ENCODE peak calls at places on chromosomes 3 and 15, in nine cellular contexts. W, L, S, X, I, C, M, K and Z are unnamed samples. For H3K4me1, the result is how much of the 10 kb centered on the place peaks cover.

GRCh38 chr3:141945726-141946125 is 69.3 kb downstream of the ATP1B3 start:
- DNase-seq in W (peak), L (no peak), S (no peak), X (no peak), I (no peak), C (no peak), M (no peak), K (no peak), Z (no peak)

GRCh38 chr15:72227192-72227586 is 3.8 kb downstream of the PKM start:
- DNase-seq in W (no peak), L (peak), S (no peak), X (no peak), I (no peak), C (no peak), M (no peak), K (peak), Z (no peak)

GRCh38 chr3:64266065-64266874 is 41.0 kb upstream of the PRICKLE2 start:
- DNase-seq in W (peak), L (peak), S (peak), X (peak), I (no peak), C (no peak), M (no peak), K (peak), Z (peak)

GRCh38 chr3:61561374-61562041 is at the start of gene PTPRG:
- DNase-seq in W (peak), L (peak), S (peak), X (peak), I (peak), C (peak), M (peak), K (peak), Z (peak)

GRCh38 chr3:42051384-42052131 is 39.6 kb upstream of the TRAK1 start:
- DNase-seq in W (peak), L (no peak), S (no peak), X (no peak), I (no peak), C (no peak), M (no peak), K (no peak), Z (no peak)

GRCh38 chr3:179713643-179714090 is 60.8 kb downstream of the USP13 start:
- DNase-seq in W (no peak), L (peak), S (no peak), X (no peak), I (no peak), C (no peak), M (no peak), K (no peak), Z (no peak)

GRCh38 chr15:81859737-81860516 is 185.9 kb downstream of the MEX3B start:
- DNase-seq in W (no peak), L (no peak), S (no peak), X (no peak), I (peak), C (peak), M (no peak), K (no peak), Z (peak)

GRCh38 chr3:182393830-182394367 is 399.4 kb upstream of the ATP11B start:
- DNase-seq in W (no peak), L (no peak), S (no peak), X (no peak), I (no peak), C (no peak), M (no peak), K (no peak), Z (no peak)

GRCh38 chr3:39189648-39190269 is 2.6 kb downstream of the XIRP1 start:
- DNase-seq in W (peak), L (peak), S (peak), X (peak), I (no peak), C (peak), M (peak), K (peak), Z (peak)

GRCh38 chr3:134374791-134375541 is 719 bp upstream of the AMOTL2 start:
- DNase-seq in W (peak), L (no peak), S (peak), X (peak), I (no peak), C (peak), M (peak), K (peak), Z (peak)

GRCh38 chr15:48940508-48940907 is 23.2 kb downstream of the SHC4 start:
- DNase-seq in W (no peak), L (peak), S (no peak), X (no peak), I (no peak), C (no peak), M (no peak), K (no peak), Z (no peak)

GRCh38 chr15:40349163-40349562 is 1.7 kb upstream of the PHGR1 start:
- DNase-seq in W (no peak), L (no peak), S (no peak), X (no peak), I (no peak), C (no peak), M (no peak), K (peak), Z (no peak)

GRCh38 chr15:84955089-84955848 is 26.4 kb upstream of the PDE8A start:
- DNase-seq in W (peak), L (peak), S (peak), X (peak), I (no peak), C (peak), M (peak), K (peak), Z (peak)

GRCh38 chr15:49847937-49848823 is 227.3 kb downstream of the DTWD1 start:
- DNase-seq in W (no peak), L (peak), S (peak), X (no peak), I (no peak), C (no peak), M (no peak), K (no peak), Z (no peak)

GRCh38 chr15:87648278-87648677 is 608.3 kb downstream of the NTRK3 start:
- DNase-seq in W (no peak), L (peak), S (no peak), X (no peak), I (no peak), C (no peak), M (no peak), K (no peak), Z (no peak)

GRCh38 chr15:58760385-58761009 is 10.6 kb upstream of the MINDY2 start:
- DNase-seq in W (no peak), L (no peak), S (no peak), X (no peak), I (no peak), C (no peak), M (no peak), K (no peak), Z (no peak)

GRCh38 chr15:43067717-43068461 is 37.9 kb downstream of the UBR1 start:
- DNase-seq in W (no peak), L (peak), S (no peak), X (no peak), I (no peak), C (no peak), M (no peak), K (peak), Z (no peak)

GRCh38 chr3:98914210-98915080 is 12.9 kb upstream of the DCBLD2 start:
- DNase-seq in W (no peak), L (no peak), S (peak), X (no peak), I (no peak), C (peak), M (no peak), K (peak), Z (no peak)

GRCh38 chr3:50687127-50687751 is 12.5 kb downstream of the DOCK3 start:
- DNase-seq in W (no peak), L (no peak), S (no peak), X (no peak), I (no peak), C (no peak), M (no peak), K (no peak), Z (no peak)

GRCh38 chr15:58489693-58490404 is 58.1 kb downstream of the LIPC start:
- DNase-seq in W (no peak), L (no peak), S (no peak), X (no peak), I (no peak), C (no peak), M (no peak), K (no peak), Z (no peak)

GRCh38 chr3:40800343-40800742 is 275.6 kb downstream of the ZNF621 start:
- DNase-seq in W (peak), L (peak), S (peak), X (peak), I (peak), C (peak), M (no peak), K (peak), Z (no peak)

GRCh38 chr15:77009176-77009575 is 14.2 kb downstream of the PSTPIP1 start:
- DNase-seq in W (no peak), L (no peak), S (no peak), X (no peak), I (no peak), C (no peak), M (no peak), K (no peak), Z (no peak)

GRCh38 chr15:77010842-77011241 is 15.9 kb downstream of the PSTPIP1 start:
- DNase-seq in W (no peak), L (no peak), S (no peak), X (no peak), I (no peak), C (no peak), M (no peak), K (no peak), Z (no peak)

GRCh38 chr15:77012117-77012712 is 17.3 kb downstream of the PSTPIP1 start:
- DNase-seq in W (no peak), L (no peak), S (no peak), X (no peak), I (no peak), C (no peak), M (no peak), K (no peak), Z (no peak)

GRCh38 chr15:77009646-77010311 is 14.9 kb downstream of the PSTPIP1 start:
- DNase-seq in W (no peak), L (peak), S (no peak), X (no peak), I (no peak), C (no peak), M (no peak), K (no peak), Z (no peak)

DNA sequence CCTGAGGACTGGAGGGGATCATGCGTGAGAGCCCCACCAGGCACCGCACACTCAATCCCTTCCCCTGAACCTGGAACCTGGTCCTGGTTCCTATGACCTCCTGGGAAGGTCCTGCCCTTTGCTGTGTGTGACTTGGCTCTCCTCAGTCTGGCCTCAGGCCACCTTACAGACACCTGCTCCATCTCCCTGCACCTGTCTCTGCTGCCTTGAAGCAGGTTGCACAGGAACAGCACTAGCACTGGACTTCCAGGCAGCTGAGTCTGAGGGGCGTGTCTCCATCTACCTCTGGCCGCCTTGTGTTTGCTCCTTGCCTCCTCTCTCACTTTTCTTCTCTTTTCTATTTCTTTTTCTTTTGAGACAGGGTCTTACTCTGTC is 15.4 kb downstream of the PSTPIP1 start:
- DNase-seq in W (no peak), L (no peak), S (no peak), X (no peak), I (no peak), C (peak), M (no peak), K (no peak), Z (no peak)
- H3K4me1 ChIP-seq in W (under half), L (under half), S (under half), X (under half), I (under half), C (under half), M (under half), K (under half), Z (under half)

GRCh38 chr3:111859974-111860859 is 1.2 kb downstream of the PHLDB2 start:
- DNase-seq in W (peak), L (peak), S (peak), X (peak), I (peak), C (peak), M (peak), K (peak), Z (peak)

GRCh38 chr3:111859061-111859973 is at the start of gene PHLDB2:
- DNase-seq in W (peak), L (peak), S (peak), X (peak), I (no peak), C (peak), M (peak), K (peak), Z (peak)

GRCh38 chr3:111856501-111856900 is 2.6 kb upstream of the PHLDB2 start:
- DNase-seq in W (no peak), L (no peak), S (no peak), X (no peak), I (no peak), C (no peak), M (no peak), K (no peak), Z (no peak)

GRCh38 chr3:111857474-111857873 is 1.6 kb upstream of the PHLDB2 start:
- DNase-seq in W (no peak), L (no peak), S (no peak), X (no peak), I (no peak), C (no peak), M (no peak), K (no peak), Z (no peak)

GRCh38 chr3:111858641-111859040 is 424 bp upstream of the PHLDB2 start:
- DNase-seq in W (no peak), L (no peak), S (no peak), X (no peak), I (no peak), C (no peak), M (no peak), K (no peak), Z (no peak)
- TF ChIP-seq POLR2A in W (no peak), L (no peak), S (no peak), X (no peak), I (no peak), C (no peak), M (no peak), K (no peak), Z (no peak)

GRCh38 chr3:3519266-3519665 is 280.0 kb upstream of the LRRN1 start:
- DNase-seq in W (no peak), L (no peak), S (no peak), X (no peak), I (no peak), C (no peak), M (no peak), K (no peak), Z (no peak)
- H3K4me1 ChIP-seq in W (under half), L (under half), S (under half), X (under half), I (under half), C (under half), M (under half), K (under half), Z (under half)

GRCh38 chr3:149615731-149616221 is 42.0 kb downstream of the WWTR1 start:
- DNase-seq in W (no peak), L (peak), S (no peak), X (no peak), I (no peak), C (no peak), M (no peak), K (peak), Z (no peak)
- TF ChIP-seq POLR2A in W (no peak), L (no peak), S (no peak), X (no peak), I (no peak), C (no peak), M (no peak), K (no peak), Z (no peak)